ENCODE peak calls at places on chromosomes 16 and 17, in ten cellular contexts. One of them, this sample, is unnamed.

GRCh38 chr17:77814091-77814772 is 144.3 kb upstream of the TNRC6C start:
- DNase-seq in sigmoid colon: peak; percentile 43
- DNase-seq in GM12878: no peak
- DNase-seq in ovary: no peak
- DNase-seq in A549: no peak
- DNase-seq in transverse colon: no peak
- DNase-seq in stomach: no peak
- DNase-seq in HepG2: no peak
- DNase-seq in esophagus muscularis mucosa: no peak
- DNase-seq in upper lobe of left lung: no peak
- DNase-seq in this sample: no peak

GRCh38 chr16:27816561-27816960 is 247.0 kb downstream of the GSG1L start:
- DNase-seq in upper lobe of left lung: no peak
- DNase-seq in A549: no peak
- DNase-seq in ovary: no peak
- DNase-seq in transverse colon: no peak
- DNase-seq in sigmoid colon: peak; percentile 53
- DNase-seq in GM12878: no peak
- DNase-seq in esophagus muscularis mucosa: no peak
- DNase-seq in stomach: no peak
- DNase-seq in HepG2: no peak
- DNase-seq in this sample: no peak

GRCh38 chr17:6489016-6489550 is 44.8 kb downstream of the PIMREG start:
- DNase-seq in esophagus muscularis mucosa: no peak
- DNase-seq in ovary: no peak
- DNase-seq in transverse colon: no peak
- DNase-seq in A549: no peak
- DNase-seq in stomach: no peak
- DNase-seq in sigmoid colon: peak; percentile 27
- DNase-seq in upper lobe of left lung: no peak
- DNase-seq in GM12878: no peak
- DNase-seq in HepG2: no peak
- DNase-seq in this sample: no peak

GRCh38 chr16:12295395-12295794 is 318.9 kb downstream of the SNX29 start:
- DNase-seq in esophagus muscularis mucosa: no peak
- DNase-seq in upper lobe of left lung: no peak
- DNase-seq in HepG2: no peak
- DNase-seq in sigmoid colon: no peak
- DNase-seq in A549: no peak
- DNase-seq in stomach: no peak
- DNase-seq in transverse colon: no peak
- DNase-seq in ovary: no peak
- DNase-seq in GM12878: no peak
- DNase-seq in this sample: no peak

GRCh38 chr17:81428121-81428515 is 32.9 kb downstream of the BAHCC1 start:
- DNase-seq in transverse colon: peak; percentile 52
- DNase-seq in HepG2: no peak
- DNase-seq in GM12878: no peak
- DNase-seq in ovary: no peak
- DNase-seq in sigmoid colon: no peak
- DNase-seq in esophagus muscularis mucosa: no peak
- DNase-seq in stomach: peak; percentile 79
- DNase-seq in upper lobe of left lung: no peak
- DNase-seq in A549: no peak
- DNase-seq in this sample: no peak

GRCh38 chr17:58680038-58680369 is 11.8 kb downstream of the TEX14 start:
- DNase-seq in A549: no peak
- DNase-seq in stomach: no peak
- DNase-seq in ovary: no peak
- DNase-seq in upper lobe of left lung: no peak
- DNase-seq in GM12878: no peak
- DNase-seq in sigmoid colon: no peak
- DNase-seq in esophagus muscularis mucosa: no peak
- DNase-seq in transverse colon: no peak
- DNase-seq in HepG2: no peak
- DNase-seq in this sample: no peak

GRCh38 chr17:37425268-37425667 is 18.6 kb downstream of the TADA2A start:
- DNase-seq in upper lobe of left lung: no peak
- DNase-seq in stomach: no peak
- DNase-seq in HepG2: no peak
- DNase-seq in esophagus muscularis mucosa: no peak
- DNase-seq in ovary: no peak
- DNase-seq in sigmoid colon: no peak
- DNase-seq in transverse colon: no peak
- DNase-seq in GM12878: no peak
- DNase-seq in A549: no peak
- DNase-seq in this sample: no peak

GRCh38 chr17:7011942-7012254 is 526 bp upstream of the RNASEK start:
- DNase-seq in GM12878: no peak
- DNase-seq in upper lobe of left lung: no peak
- DNase-seq in stomach: no peak
- DNase-seq in A549: no peak
- DNase-seq in ovary: no peak
- DNase-seq in transverse colon: no peak
- DNase-seq in HepG2: no peak
- DNase-seq in esophagus muscularis mucosa: no peak
- DNase-seq in sigmoid colon: no peak
- DNase-seq in this sample: no peak

GRCh38 chr16:68643227-68643626 is 1.9 kb upstream of the CDH3 start:
- DNase-seq in esophagus muscularis mucosa: no peak
- DNase-seq in stomach: no peak
- DNase-seq in transverse colon: no peak
- DNase-seq in sigmoid colon: no peak
- DNase-seq in ovary: peak; percentile 20
- DNase-seq in HepG2: no peak
- DNase-seq in GM12878: no peak
- DNase-seq in A549: no peak
- DNase-seq in upper lobe of left lung: no peak
- DNase-seq in this sample: no peak

GRCh38 chr17:64420143-64420670 is 28.7 kb upstream of the MILR1 start:
- DNase-seq in A549: peak; percentile 85
- DNase-seq in esophagus muscularis mucosa: no peak
- DNase-seq in upper lobe of left lung: peak; percentile 35
- DNase-seq in ovary: no peak
- DNase-seq in stomach: no peak
- DNase-seq in transverse colon: no peak
- DNase-seq in HepG2: peak; percentile 81
- DNase-seq in GM12878: no peak
- DNase-seq in sigmoid colon: no peak
- DNase-seq in this sample: no peak

GRCh38 chr16:66543541-66543940 is 6.4 kb downstream of the TK2 start:
- DNase-seq in sigmoid colon: no peak
- DNase-seq in esophagus muscularis mucosa: no peak
- DNase-seq in GM12878: no peak
- DNase-seq in ovary: no peak
- DNase-seq in stomach: no peak
- DNase-seq in upper lobe of left lung: no peak
- DNase-seq in HepG2: no peak
- DNase-seq in transverse colon: no peak
- DNase-seq in A549: no peak
- DNase-seq in this sample: no peak

GRCh38 chr16:56988948-56989945 is at the start of gene NLRC5:
- DNase-seq in GM12878: no peak
- DNase-seq in A549: peak; percentile 62
- DNase-seq in stomach: peak; percentile 92
- DNase-seq in esophagus muscularis mucosa: peak; percentile 95
- DNase-seq in ovary: peak; percentile 84
- DNase-seq in HepG2: peak; percentile 52
- DNase-seq in transverse colon: peak; percentile 93
- DNase-seq in sigmoid colon: peak; percentile 91
- DNase-seq in upper lobe of left lung: peak; percentile 94
- DNase-seq in this sample: peak; percentile 81

GRCh38 chr16:69486724-69487123 is 62.3 kb downstream of the CYB5B start:
- DNase-seq in sigmoid colon: peak; percentile 53
- DNase-seq in upper lobe of left lung: no peak
- DNase-seq in transverse colon: no peak
- DNase-seq in ovary: no peak
- DNase-seq in stomach: no peak
- DNase-seq in A549: no peak
- DNase-seq in GM12878: no peak
- DNase-seq in esophagus muscularis mucosa: no peak
- DNase-seq in HepG2: no peak
- DNase-seq in this sample: no peak

GRCh38 chr17:10754109-10754508 is 24.3 kb upstream of the TMEM220 start:
- DNase-seq in A549: peak; percentile 80
- DNase-seq in HepG2: peak; percentile 39
- DNase-seq in GM12878: no peak
- DNase-seq in sigmoid colon: no peak
- DNase-seq in upper lobe of left lung: no peak
- DNase-seq in ovary: peak; percentile 20
- DNase-seq in esophagus muscularis mucosa: no peak
- DNase-seq in stomach: peak; percentile 74
- DNase-seq in transverse colon: peak; percentile 63
- DNase-seq in this sample: no peak

GRCh38 chr16:72952404-72953301 is 95.3 kb downstream of the ZFHX3 start:
- DNase-seq in sigmoid colon: no peak
- DNase-seq in stomach: no peak
- DNase-seq in HepG2: no peak
- DNase-seq in A549: no peak
- DNase-seq in transverse colon: no peak
- DNase-seq in GM12878: no peak
- DNase-seq in esophagus muscularis mucosa: no peak
- DNase-seq in ovary: no peak
- DNase-seq in upper lobe of left lung: no peak
- DNase-seq in this sample: no peak
- TF ChIP-seq EP300 in sigmoid colon: no peak
- TF ChIP-seq EP300 in stomach: no peak
- TF ChIP-seq EP300 in HepG2: no peak
- TF ChIP-seq EP300 in A549: no peak
- TF ChIP-seq EP300 in transverse colon: no peak
- TF ChIP-seq EP300 in GM12878: no peak
- TF ChIP-seq EP300 in esophagus muscularis mucosa: no peak
- TF ChIP-seq EP300 in ovary: no peak
- TF ChIP-seq EP300 in upper lobe of left lung: no peak
- TF ChIP-seq EP300 in this sample: no peak

GRCh38 chr16:51147776-51148673 is 3.0 kb downstream of the SALL1 start:
- DNase-seq in stomach: no peak
- DNase-seq in upper lobe of left lung: no peak
- DNase-seq in HepG2: no peak
- DNase-seq in esophagus muscularis mucosa: no peak
- DNase-seq in A549: no peak
- DNase-seq in transverse colon: no peak
- DNase-seq in ovary: no peak
- DNase-seq in GM12878: no peak
- DNase-seq in sigmoid colon: no peak
- DNase-seq in this sample: no peak

GRCh38 chr16:51148674-51149228 is 2.3 kb downstream of the SALL1 start:
- DNase-seq in sigmoid colon: no peak
- DNase-seq in transverse colon: no peak
- DNase-seq in stomach: no peak
- DNase-seq in GM12878: no peak
- DNase-seq in HepG2: no peak
- DNase-seq in A549: no peak
- DNase-seq in esophagus muscularis mucosa: no peak
- DNase-seq in upper lobe of left lung: no peak
- DNase-seq in ovary: no peak
- DNase-seq in this sample: no peak

GRCh38 chr16:51149251-51149661 is 1.8 kb downstream of the SALL1 start:
- DNase-seq in sigmoid colon: no peak
- DNase-seq in transverse colon: no peak
- DNase-seq in stomach: no peak
- DNase-seq in HepG2: no peak
- DNase-seq in ovary: no peak
- DNase-seq in upper lobe of left lung: no peak
- DNase-seq in esophagus muscularis mucosa: no peak
- DNase-seq in A549: no peak
- DNase-seq in GM12878: no peak
- DNase-seq in this sample: no peak

GRCh38 chr16:51144203-51144602 is 6.9 kb downstream of the SALL1 start:
- DNase-seq in stomach: no peak
- DNase-seq in HepG2: no peak
- DNase-seq in A549: no peak
- DNase-seq in GM12878: no peak
- DNase-seq in upper lobe of left lung: no peak
- DNase-seq in transverse colon: no peak
- DNase-seq in ovary: no peak
- DNase-seq in esophagus muscularis mucosa: no peak
- DNase-seq in sigmoid colon: no peak
- DNase-seq in this sample: no peak

GRCh38 chr16:51146256-51146924 is 4.7 kb downstream of the SALL1 start:
- DNase-seq in GM12878: no peak
- DNase-seq in HepG2: no peak
- DNase-seq in sigmoid colon: no peak
- DNase-seq in transverse colon: no peak
- DNase-seq in esophagus muscularis mucosa: no peak
- DNase-seq in ovary: no peak
- DNase-seq in upper lobe of left lung: no peak
- DNase-seq in stomach: no peak
- DNase-seq in A549: no peak
- DNase-seq in this sample: no peak
- TF ChIP-seq CTCF in GM12878: no peak
- TF ChIP-seq CTCF in HepG2: peak; percentile 44
- TF ChIP-seq CTCF in sigmoid colon: no peak
- TF ChIP-seq CTCF in transverse colon: no peak
- TF ChIP-seq CTCF in esophagus muscularis mucosa: no peak
- TF ChIP-seq CTCF in ovary: no peak
- TF ChIP-seq CTCF in upper lobe of left lung: no peak
- TF ChIP-seq CTCF in stomach: no peak
- TF ChIP-seq CTCF in A549: no peak
- TF ChIP-seq CTCF in this sample: no peak

DNA sequence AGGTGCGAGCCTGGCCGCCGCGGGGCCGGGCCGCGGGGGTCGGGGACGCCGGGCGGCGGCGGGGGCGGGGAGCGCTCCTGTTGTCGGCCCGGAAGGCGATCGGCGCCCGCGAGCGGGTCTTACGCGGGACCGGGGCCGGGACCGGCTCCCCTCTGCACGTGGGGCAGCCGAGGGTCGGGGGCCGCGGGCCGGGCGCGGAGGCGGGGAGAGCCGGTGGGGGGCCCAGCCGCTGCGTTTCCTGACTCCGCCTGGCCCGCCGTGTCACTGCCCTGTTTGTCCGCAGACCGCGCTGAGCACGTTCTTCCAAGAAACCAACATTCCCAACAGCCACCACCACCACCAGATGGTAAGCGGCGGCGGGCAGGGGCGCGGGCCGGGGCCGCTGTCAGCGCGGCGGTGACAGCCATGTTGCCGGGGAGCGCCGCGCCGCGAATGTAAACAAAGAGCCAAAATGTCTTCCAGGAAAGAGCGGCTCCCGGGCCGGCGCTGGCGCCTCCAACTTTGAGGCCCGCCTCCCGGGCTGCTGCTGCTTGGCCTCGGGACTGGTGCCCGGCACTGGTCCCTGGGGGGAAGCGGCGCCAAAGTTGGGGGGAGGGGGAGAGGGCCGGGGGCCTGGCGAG is 586 bp downstream of the UBALD2 start:
- DNase-seq in esophagus muscularis mucosa: no peak
- DNase-seq in upper lobe of left lung: peak; percentile 63
- DNase-seq in sigmoid colon: peak; percentile 86
- DNase-seq in GM12878: no peak
- DNase-seq in HepG2: no peak
- DNase-seq in transverse colon: peak; percentile 62
- DNase-seq in stomach: peak; percentile 76
- DNase-seq in ovary: peak; percentile 55
- DNase-seq in A549: peak; percentile 53
- DNase-seq in this sample: no peak
- TF ChIP-seq POLR2A in esophagus muscularis mucosa: no peak
- TF ChIP-seq POLR2A in upper lobe of left lung: no peak
- TF ChIP-seq POLR2A in sigmoid colon: no peak
- TF ChIP-seq POLR2A in GM12878: peak; percentile 48
- TF ChIP-seq POLR2A in HepG2: no peak
- TF ChIP-seq POLR2A in transverse colon: no peak
- TF ChIP-seq POLR2A in stomach: no peak
- TF ChIP-seq POLR2A in ovary: no peak
- TF ChIP-seq POLR2A in A549: no peak
- TF ChIP-seq POLR2A in this sample: no peak

GRCh38 chr17:39563476-39563875 is 44.2 kb downstream of the NEUROD2 start:
- DNase-seq in A549: no peak
- DNase-seq in HepG2: no peak
- DNase-seq in sigmoid colon: no peak
- DNase-seq in GM12878: no peak
- DNase-seq in transverse colon: no peak
- DNase-seq in ovary: no peak
- DNase-seq in esophagus muscularis mucosa: no peak
- DNase-seq in stomach: no peak
- DNase-seq in upper lobe of left lung: no peak
- DNase-seq in this sample: no peak
- TF ChIP-seq EP300 in A549: no peak
- TF ChIP-seq EP300 in HepG2: no peak
- TF ChIP-seq EP300 in sigmoid colon: no peak
- TF ChIP-seq EP300 in GM12878: no peak
- TF ChIP-seq EP300 in transverse colon: no peak
- TF ChIP-seq EP300 in ovary: no peak
- TF ChIP-seq EP300 in esophagus muscularis mucosa: no peak
- TF ChIP-seq EP300 in stomach: no peak
- TF ChIP-seq EP300 in upper lobe of left lung: no peak
- TF ChIP-seq EP300 in this sample: no peak